ENCODE peak calls at places on chromosomes 13 and 19, in ten cellular contexts. One of them, this sample, is unnamed.

GRCh38 chr13:78978381-78978998 is 319.5 kb upstream of the OBI1 start:
- DNase-seq in PC-3: peak
- DNase-seq in GDM1: peak
- DNase-seq in activated naive CD4-positive, alpha-beta T cell: no peak
- DNase-seq in OCI-M1: peak
- DNase-seq in Calu3: peak
- DNase-seq in GF-D8: no peak
- DNase-seq in stimulated activated CD4-positive, alpha-beta T cell treated with anti-CD3 and anti-CD28 coated beads, Interleukin-4, amount 100 ng/mL, for 48 hours: peak
- DNase-seq in T-helper 2 cell treated with Interferon-gamma antibody and Interleukin-4, amounts not matched to agents 5 μg/mL and 100 μg/mL, for 36 hours: no peak
- DNase-seq in heart left ventricle: no peak
- DNase-seq in this sample: no peak

GRCh38 chr19:52007436-52007804 is 591 bp downstream of the ZNF615 start:
- DNase-seq in Calu3: peak
- DNase-seq in OCI-M1: no peak
- DNase-seq in GF-D8: no peak
- DNase-seq in GDM1: no peak
- DNase-seq in PC-3: no peak
- DNase-seq in stimulated activated CD4-positive, alpha-beta T cell treated with anti-CD3 and anti-CD28 coated beads, Interleukin-4, amount 100 ng/mL, for 48 hours: no peak
- DNase-seq in heart left ventricle: no peak
- DNase-seq in T-helper 2 cell treated with Interferon-gamma antibody and Interleukin-4, amounts not matched to agents 5 μg/mL and 100 μg/mL, for 36 hours: no peak
- DNase-seq in activated naive CD4-positive, alpha-beta T cell: no peak
- DNase-seq in this sample: no peak

GRCh38 chr19:48403606-48404005 is 10.1 kb downstream of the GRIN2D start:
- DNase-seq in PC-3: peak
- DNase-seq in GDM1: peak
- DNase-seq in OCI-M1: peak
- DNase-seq in GF-D8: peak
- DNase-seq in T-helper 2 cell treated with Interferon-gamma antibody and Interleukin-4, amounts not matched to agents 5 μg/mL and 100 μg/mL, for 36 hours: peak
- DNase-seq in stimulated activated CD4-positive, alpha-beta T cell treated with anti-CD3 and anti-CD28 coated beads, Interleukin-4, amount 100 ng/mL, for 48 hours: no peak
- DNase-seq in Calu3: peak
- DNase-seq in activated naive CD4-positive, alpha-beta T cell: no peak
- DNase-seq in heart left ventricle: no peak
- DNase-seq in this sample: no peak

GRCh38 chr13:113787694-113788093 is 28.7 kb downstream of the TMEM255B start:
- DNase-seq in OCI-M1: no peak
- DNase-seq in PC-3: no peak
- DNase-seq in GF-D8: no peak
- DNase-seq in T-helper 2 cell treated with Interferon-gamma antibody and Interleukin-4, amounts not matched to agents 5 μg/mL and 100 μg/mL, for 36 hours: no peak
- DNase-seq in Calu3: no peak
- DNase-seq in heart left ventricle: no peak
- DNase-seq in GDM1: no peak
- DNase-seq in activated naive CD4-positive, alpha-beta T cell: no peak
- DNase-seq in stimulated activated CD4-positive, alpha-beta T cell treated with anti-CD3 and anti-CD28 coated beads, Interleukin-4, amount 100 ng/mL, for 48 hours: no peak
- DNase-seq in this sample: no peak

GRCh38 chr19:45569619-45570421 is 14.8 kb downstream of the OPA3 start:
- DNase-seq in PC-3: peak
- DNase-seq in Calu3: peak
- DNase-seq in stimulated activated CD4-positive, alpha-beta T cell treated with anti-CD3 and anti-CD28 coated beads, Interleukin-4, amount 100 ng/mL, for 48 hours: peak
- DNase-seq in GDM1: peak
- DNase-seq in OCI-M1: peak
- DNase-seq in heart left ventricle: peak
- DNase-seq in T-helper 2 cell treated with Interferon-gamma antibody and Interleukin-4, amounts not matched to agents 5 μg/mL and 100 μg/mL, for 36 hours: peak
- DNase-seq in GF-D8: no peak
- DNase-seq in activated naive CD4-positive, alpha-beta T cell: peak
- DNase-seq in this sample: peak

GRCh38 chr13:73421310-73421912 is 362.6 kb downstream of the KLF5 start:
- DNase-seq in Calu3: peak
- DNase-seq in stimulated activated CD4-positive, alpha-beta T cell treated with anti-CD3 and anti-CD28 coated beads, Interleukin-4, amount 100 ng/mL, for 48 hours: peak
- DNase-seq in GDM1: no peak
- DNase-seq in OCI-M1: no peak
- DNase-seq in activated naive CD4-positive, alpha-beta T cell: no peak
- DNase-seq in heart left ventricle: no peak
- DNase-seq in T-helper 2 cell treated with Interferon-gamma antibody and Interleukin-4, amounts not matched to agents 5 μg/mL and 100 μg/mL, for 36 hours: peak
- DNase-seq in PC-3: peak
- DNase-seq in GF-D8: no peak
- DNase-seq in this sample: no peak

GRCh38 chr13:50267917-50268316 is 252.7 kb downstream of the KCNRG start:
- DNase-seq in Calu3: peak
- DNase-seq in PC-3: peak
- DNase-seq in OCI-M1: no peak
- DNase-seq in heart left ventricle: no peak
- DNase-seq in stimulated activated CD4-positive, alpha-beta T cell treated with anti-CD3 and anti-CD28 coated beads, Interleukin-4, amount 100 ng/mL, for 48 hours: no peak
- DNase-seq in GDM1: no peak
- DNase-seq in T-helper 2 cell treated with Interferon-gamma antibody and Interleukin-4, amounts not matched to agents 5 μg/mL and 100 μg/mL, for 36 hours: no peak
- DNase-seq in activated naive CD4-positive, alpha-beta T cell: no peak
- DNase-seq in GF-D8: no peak
- DNase-seq in this sample: no peak

GRCh38 chr19:19545707-19546106 is 7.6 kb downstream of the CILP2 start:
- DNase-seq in PC-3: no peak
- DNase-seq in activated naive CD4-positive, alpha-beta T cell: no peak
- DNase-seq in heart left ventricle: no peak
- DNase-seq in stimulated activated CD4-positive, alpha-beta T cell treated with anti-CD3 and anti-CD28 coated beads, Interleukin-4, amount 100 ng/mL, for 48 hours: no peak
- DNase-seq in OCI-M1: no peak
- DNase-seq in Calu3: no peak
- DNase-seq in GF-D8: no peak
- DNase-seq in GDM1: no peak
- DNase-seq in T-helper 2 cell treated with Interferon-gamma antibody and Interleukin-4, amounts not matched to agents 5 μg/mL and 100 μg/mL, for 36 hours: no peak
- DNase-seq in this sample: no peak

This sample was measured in stimulated activated CD8-positive, alpha-beta memory T cell treated with anti-CD3 and anti-CD28 coated beads, Interleukin-12 subunit alpha, Interleukin-12 subunit beta, amount 100 ng/mL, for 1 hour.